ENCODE peak calls at places on chromosome 2, in four cellular contexts. One of them, this sample, is unnamed.

GRCh38 chr2:240948905-240949790 is 43.0 kb downstream of the CROCC2 start:
- DNase-seq in K562: no peak
- DNase-seq in WTC11: no peak
- DNase-seq in SK-N-SH: no peak
- DNase-seq in this sample: no peak

GRCh38 chr2:127448526-127448925 is 30.3 kb downstream of the PROC start:
- DNase-seq in K562: no peak
- DNase-seq in WTC11: no peak
- DNase-seq in SK-N-SH: no peak
- DNase-seq in this sample: no peak

GRCh38 chr2:985317-985898 is 34.8 kb downstream of the SNTG2 start:
- DNase-seq in K562: no peak
- DNase-seq in WTC11: no peak
- DNase-seq in SK-N-SH: peak
- DNase-seq in this sample: no peak

GRCh38 chr2:51213826-51214225 is 181.9 kb upstream of the NRXN1 start:
- DNase-seq in K562: no peak
- DNase-seq in WTC11: no peak
- DNase-seq in SK-N-SH: no peak
- DNase-seq in this sample: no peak

GRCh38 chr2:217065695-217066405 is 206.0 kb upstream of the TNP1 start:
- DNase-seq in K562: no peak
- DNase-seq in WTC11: no peak
- DNase-seq in SK-N-SH: no peak
- DNase-seq in this sample: no peak

GRCh38 chr2:223944166-223944703 is 900 bp downstream of the WDFY1 start:
- DNase-seq in K562: peak
- DNase-seq in WTC11: peak
- DNase-seq in SK-N-SH: peak
- DNase-seq in this sample: peak

GRCh38 chr2:174683392-174683759 is 80.9 kb downstream of the CHRNA1 start:
- DNase-seq in K562: no peak
- DNase-seq in WTC11: no peak
- DNase-seq in SK-N-SH: peak
- DNase-seq in this sample: no peak

GRCh38 chr2:9741110-9741509 is 102.2 kb upstream of the TAF1B start:
- DNase-seq in K562: no peak
- DNase-seq in WTC11: no peak
- DNase-seq in SK-N-SH: no peak
- DNase-seq in this sample: no peak

GRCh38 chr2:200360364-200360763 is 53.9 kb downstream of the SPATS2L start:
- DNase-seq in K562: no peak
- DNase-seq in WTC11: peak
- DNase-seq in SK-N-SH: no peak
- DNase-seq in this sample: no peak

GRCh38 chr2:25804338-25804737 is 73.9 kb downstream of the ASXL2 start:
- DNase-seq in K562: no peak
- DNase-seq in WTC11: no peak
- DNase-seq in SK-N-SH: no peak
- DNase-seq in this sample: no peak

GRCh38 chr2:59693176-59693959 is 860.1 kb downstream of the BCL11A start:
- DNase-seq in K562: no peak
- DNase-seq in WTC11: no peak
- DNase-seq in SK-N-SH: no peak
- DNase-seq in this sample: no peak

GRCh38 chr2:1907849-1908533 is 163.7 kb upstream of the PXDN start:
- DNase-seq in K562: no peak
- DNase-seq in WTC11: no peak
- DNase-seq in SK-N-SH: peak
- DNase-seq in this sample: no peak

GRCh38 chr2:167675906-167676305 is 571.5 kb downstream of the STK39 start:
- DNase-seq in K562: no peak
- DNase-seq in WTC11: peak
- DNase-seq in SK-N-SH: no peak
- DNase-seq in this sample: no peak

GRCh38 chr2:142875642-142876041 is 1.8 kb upstream of the KYNU start:
- DNase-seq in K562: no peak
- DNase-seq in WTC11: no peak
- DNase-seq in SK-N-SH: no peak
- DNase-seq in this sample: no peak

GRCh38 chr2:177547122-177547521 is 154.5 kb downstream of the AGPS start:
- DNase-seq in K562: no peak
- DNase-seq in WTC11: no peak
- DNase-seq in SK-N-SH: no peak
- DNase-seq in this sample: no peak

GRCh38 chr2:8481463-8482009 is 200.3 kb upstream of the ID2 start:
- DNase-seq in K562: no peak
- DNase-seq in WTC11: no peak
- DNase-seq in SK-N-SH: no peak
- DNase-seq in this sample: no peak

GRCh38 chr2:204313256-204313655 is 232.0 kb upstream of the PARD3B start:
- DNase-seq in K562: no peak
- DNase-seq in WTC11: no peak
- DNase-seq in SK-N-SH: no peak
- DNase-seq in this sample: no peak

GRCh38 chr2:187532333-187533120 is 21.7 kb downstream of the TFPI start:
- DNase-seq in K562: no peak
- DNase-seq in WTC11: no peak
- DNase-seq in SK-N-SH: no peak
- DNase-seq in this sample: no peak

GRCh38 chr2:28152585-28153284 is 239.9 kb upstream of the FOSL2 start:
- DNase-seq in K562: no peak
- DNase-seq in WTC11: no peak
- DNase-seq in SK-N-SH: no peak
- DNase-seq in this sample: no peak

GRCh38 chr2:5854797-5855196 is 162.6 kb downstream of the SOX11 start:
- DNase-seq in K562: no peak
- DNase-seq in WTC11: no peak
- DNase-seq in SK-N-SH: no peak
- DNase-seq in this sample: no peak

GRCh38 chr2:152354909-152355308 is 19.9 kb downstream of the FMNL2 start:
- DNase-seq in K562: no peak
- DNase-seq in WTC11: no peak
- DNase-seq in SK-N-SH: no peak
- DNase-seq in this sample: no peak

GRCh38 chr2:179569834-179570233 is 291.6 kb downstream of the ZNF385B start:
- DNase-seq in K562: no peak
- DNase-seq in WTC11: no peak
- DNase-seq in SK-N-SH: no peak
- DNase-seq in this sample: no peak

GRCh38 chr2:206433201-206433600 is 10.1 kb upstream of the ADAM23 start:
- DNase-seq in K562: no peak
- DNase-seq in WTC11: no peak
- DNase-seq in SK-N-SH: peak
- DNase-seq in this sample: no peak

GRCh38 chr2:36569267-36569860 is 28.6 kb downstream of the FEZ2 start:
- DNase-seq in K562: no peak
- DNase-seq in WTC11: no peak
- DNase-seq in SK-N-SH: no peak
- DNase-seq in this sample: no peak

GRCh38 chr2:234448506-234449169 is 48.2 kb downstream of the ARL4C start:
- DNase-seq in K562: no peak
- DNase-seq in WTC11: no peak
- DNase-seq in SK-N-SH: no peak
- DNase-seq in this sample: no peak

GRCh38 chr2:139674577-139674976 is 894.4 kb upstream of the NXPH2 start:
- DNase-seq in K562: no peak
- DNase-seq in WTC11: no peak
- DNase-seq in SK-N-SH: no peak
- DNase-seq in this sample: no peak

GRCh38 chr2:216777637-216778273 is 82.1 kb downstream of the TNP1 start:
- DNase-seq in K562: peak
- DNase-seq in WTC11: peak
- DNase-seq in SK-N-SH: peak
- DNase-seq in this sample: peak

GRCh38 chr2:160087854-160088745 is 25.7 kb upstream of the PLA2R1 start:
- DNase-seq in K562: peak
- DNase-seq in WTC11: no peak
- DNase-seq in SK-N-SH: no peak
- DNase-seq in this sample: peak

GRCh38 chr2:240903191-240904060 is 2.7 kb upstream of the CROCC2 start:
- DNase-seq in K562: no peak
- DNase-seq in WTC11: no peak
- DNase-seq in SK-N-SH: no peak
- DNase-seq in this sample: no peak

GRCh38 chr2:120318626-120319025 is 27.3 kb upstream of the INHBB start:
- DNase-seq in K562: no peak
- DNase-seq in WTC11: no peak
- DNase-seq in SK-N-SH: no peak
- DNase-seq in this sample: no peak

GRCh38 chr2:50466694-50467093 is 565.2 kb downstream of the NRXN1 start:
- DNase-seq in K562: no peak
- DNase-seq in WTC11: no peak
- DNase-seq in SK-N-SH: no peak
- DNase-seq in this sample: no peak

GRCh38 chr2:172098650-172099471 is 3.8 kb downstream of the DLX2 start:
- DNase-seq in K562: peak
- DNase-seq in WTC11: peak
- DNase-seq in SK-N-SH: peak
- DNase-seq in this sample: peak

GRCh38 chr2:201298462-201298861 is 38.1 kb downstream of the CASP8 start:
- DNase-seq in K562: no peak
- DNase-seq in WTC11: no peak
- DNase-seq in SK-N-SH: no peak
- DNase-seq in this sample: no peak

GRCh38 chr2:26355038-26355995 is 8.7 kb upstream of the ADGRF3 start:
- DNase-seq in K562: peak
- DNase-seq in WTC11: no peak
- DNase-seq in SK-N-SH: no peak
- DNase-seq in this sample: no peak

GRCh38 chr2:207226243-207226642 is 60.5 kb upstream of the KLF7 start:
- DNase-seq in K562: no peak
- DNase-seq in WTC11: no peak
- DNase-seq in SK-N-SH: no peak
- DNase-seq in this sample: no peak

GRCh38 chr2:38747007-38747424 is 4.1 kb downstream of the SRSF7 start:
- DNase-seq in K562: no peak
- DNase-seq in WTC11: no peak
- DNase-seq in SK-N-SH: peak
- DNase-seq in this sample: no peak

GRCh38 chr2:231810905-231811304 is 24.7 kb downstream of the COPS7B start:
- DNase-seq in K562: no peak
- DNase-seq in WTC11: no peak
- DNase-seq in SK-N-SH: no peak
- DNase-seq in this sample: no peak
- TF ChIP-seq FOXJ3 in K562: no peak
- TF ChIP-seq FOXJ3 in WTC11: no peak
- TF ChIP-seq FOXJ3 in SK-N-SH: no peak
- TF ChIP-seq FOXJ3 in this sample: no peak

GRCh38 chr2:190912731-190913130 is 32.1 kb downstream of the GLS start:
- DNase-seq in K562: no peak
- DNase-seq in WTC11: no peak
- DNase-seq in SK-N-SH: no peak
- DNase-seq in this sample: no peak

GRCh38 chr2:190909680-190910079 is 29.1 kb downstream of the GLS start:
- DNase-seq in K562: no peak
- DNase-seq in WTC11: no peak
- DNase-seq in SK-N-SH: no peak
- DNase-seq in this sample: no peak

GRCh38 chr2:190913725-190914124 is 33.1 kb downstream of the GLS start:
- DNase-seq in K562: no peak
- DNase-seq in WTC11: no peak
- DNase-seq in SK-N-SH: no peak
- DNase-seq in this sample: no peak

GRCh38 chr2:190910341-190911136 is 29.9 kb downstream of the GLS start:
- DNase-seq in K562: no peak
- DNase-seq in WTC11: no peak
- DNase-seq in SK-N-SH: no peak
- DNase-seq in this sample: no peak

GRCh38 chr2:190911813-190912212 is 31.2 kb downstream of the GLS start:
- DNase-seq in K562: no peak
- DNase-seq in WTC11: no peak
- DNase-seq in SK-N-SH: no peak
- DNase-seq in this sample: no peak
- TF ChIP-seq FOXJ3 in K562: no peak
- TF ChIP-seq FOXJ3 in WTC11: no peak
- TF ChIP-seq FOXJ3 in SK-N-SH: no peak
- TF ChIP-seq FOXJ3 in this sample: no peak

GRCh38 chr2:113118263-113118657 is 9.1 kb upstream of the IL1RN start:
- DNase-seq in K562: no peak
- DNase-seq in WTC11: no peak
- DNase-seq in SK-N-SH: no peak
- DNase-seq in this sample: no peak

GRCh38 chr2:113114996-113115395 is 12.4 kb upstream of the IL1RN start:
- DNase-seq in K562: no peak
- DNase-seq in WTC11: no peak
- DNase-seq in SK-N-SH: no peak
- DNase-seq in this sample: no peak

GRCh38 chr2:113116100-113116958 is 11.1 kb upstream of the IL1RN start:
- DNase-seq in K562: no peak
- DNase-seq in WTC11: no peak
- DNase-seq in SK-N-SH: no peak
- DNase-seq in this sample: no peak

GRCh38 chr2:113120861-113121260 is 6.5 kb upstream of the IL1RN start:
- DNase-seq in K562: no peak
- DNase-seq in WTC11: no peak
- DNase-seq in SK-N-SH: no peak
- DNase-seq in this sample: no peak

GRCh38 chr2:113117594-113118262 is 9.7 kb upstream of the IL1RN start:
- DNase-seq in K562: peak
- DNase-seq in WTC11: no peak
- DNase-seq in SK-N-SH: no peak
- DNase-seq in this sample: no peak
- TF ChIP-seq FOXJ3 in K562: no peak
- TF ChIP-seq FOXJ3 in WTC11: no peak
- TF ChIP-seq FOXJ3 in SK-N-SH: no peak
- TF ChIP-seq FOXJ3 in this sample: no peak

DNA sequence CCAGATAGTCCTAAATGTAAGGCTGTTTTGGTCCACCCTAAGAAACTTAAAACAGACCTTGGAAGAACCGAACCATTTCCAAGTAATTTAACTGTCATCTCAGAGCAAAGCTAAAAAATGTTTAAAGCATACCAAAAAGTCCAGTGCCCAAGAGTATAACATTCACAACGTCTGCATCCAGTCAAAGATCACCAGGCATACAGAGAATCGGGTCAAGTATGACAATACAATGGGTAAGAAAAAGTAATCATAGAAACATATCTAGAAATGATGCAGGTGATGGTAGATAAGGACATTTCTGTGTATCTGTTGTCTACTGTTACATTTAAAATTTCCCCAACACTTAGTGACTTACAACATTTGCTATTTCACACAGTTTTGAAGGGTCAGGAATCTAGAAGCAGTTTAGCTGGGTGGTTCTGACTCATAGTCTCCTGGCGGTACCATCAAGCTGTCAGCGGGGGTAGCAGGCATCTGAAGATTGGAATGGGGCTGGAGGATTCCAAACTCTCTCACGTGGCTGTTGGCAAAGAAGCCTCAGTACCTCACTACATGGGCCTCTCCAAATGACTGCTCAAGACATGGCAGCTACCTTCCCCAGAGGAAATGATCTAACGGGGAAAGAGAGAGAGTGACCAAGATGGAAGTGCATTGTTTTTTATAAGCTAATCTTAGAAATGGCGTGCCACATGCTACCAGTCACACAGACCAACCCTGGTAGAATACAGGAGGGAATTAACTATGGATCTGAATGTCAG is 36.6 kb upstream of the DYNC2LI1 start:
- DNase-seq in K562: peak
- DNase-seq in WTC11: no peak
- DNase-seq in SK-N-SH: no peak
- DNase-seq in this sample: no peak
- TF ChIP-seq FOXJ3 in K562: no peak
- TF ChIP-seq FOXJ3 in WTC11: no peak
- TF ChIP-seq FOXJ3 in SK-N-SH: no peak
- TF ChIP-seq FOXJ3 in this sample: no peak

This sample was measured in HepG2.